ENCODE peak calls at places on chromosomes 13 and 19, in eight cellular contexts. E is mucosa of descending colon, M is heart right ventricle, S is ureter, B is HT-29, D is GM10248, R is left ventricle myocardium superior, J is keratinocyte. O is an unnamed sample.

GRCh38 chr19:5503598-5503997 is 48.4 kb downstream of the ZNRF4 start:
- DNase-seq in E (no peak), M (no peak), S (no peak), B (no peak), D (no peak), R (no peak), J (no peak), O (no peak)

GRCh38 chr13:37597477-37597876 is 1.1 kb downstream of the POSTN start:
- DNase-seq in E (no peak), M (no peak), S (no peak), B (no peak), D (no peak), R (no peak), J (no peak), O (no peak)

GRCh38 chr19:2431318-2432055 is 4.1 kb upstream of the TIMM13 start:
- DNase-seq in E (no peak), M (no peak), S (no peak), B (no peak), D (no peak), R (no peak), J (no peak), O (no peak)

GRCh38 chr13:99959538-99960230 is 11.9 kb downstream of the ZIC5 start:
- DNase-seq in E (no peak), M (no peak), S (no peak), B (no peak), D (no peak), R (no peak), J (no peak), O (no peak)

GRCh38 chr13:38361551-38362262 is 12.1 kb downstream of the UFM1 start:
- DNase-seq in E (no peak), M (no peak), S (no peak), B (no peak), D (no peak), R (no peak), J (no peak), O (no peak)

GRCh38 chr19:31114585-31114984 is 234.7 kb downstream of the TSHZ3 start:
- DNase-seq in E (no peak), M (no peak), S (no peak), B (no peak), D (no peak), R (no peak), J (no peak), O (no peak)

GRCh38 chr19:21532904-21533303 is 27.5 kb downstream of the ZNF429 start:
- DNase-seq in E (no peak), M (no peak), S (no peak), B (no peak), D (no peak), R (no peak), J (no peak), O (no peak)

GRCh38 chr19:16741084-16741483 is 21.4 kb downstream of the NWD1 start:
- DNase-seq in E (no peak), M (no peak), S (no peak), B (no peak), D (no peak), R (no peak), J (no peak), O (no peak)

GRCh38 chr13:44434441-44435141 is 61.0 kb downstream of the SERP2 start:
- DNase-seq in E (peak), M (no peak), S (no peak), B (no peak), D (no peak), R (peak), J (no peak), O (no peak)

GRCh38 chr13:27770809-27771208 is 21.5 kb upstream of the GSX1 start:
- DNase-seq in E (peak), M (no peak), S (no peak), B (peak), D (peak), R (no peak), J (peak), O (no peak)

GRCh38 chr19:33649919-33650305 is 28.2 kb downstream of the CHST8 start:
- DNase-seq in E (no peak), M (no peak), S (no peak), B (no peak), D (no peak), R (no peak), J (no peak), O (no peak)

GRCh38 chr19:5803752-5804515 is 933 bp upstream of the NRTN start:
- DNase-seq in E (peak), M (peak), S (peak), B (peak), D (peak), R (peak), J (no peak), O (peak)

GRCh38 chr19:29485293-29485692 is 40.5 kb upstream of the VSTM2B start:
- DNase-seq in E (no peak), M (no peak), S (peak), B (no peak), D (no peak), R (no peak), J (no peak), O (no peak)

GRCh38 chr19:48501446-48501960 is 10.1 kb downstream of the LMTK3 start:
- DNase-seq in E (peak), M (no peak), S (peak), B (peak), D (peak), R (no peak), J (peak), O (no peak)

GRCh38 chr13:71499235-71499634 is 367.8 kb downstream of the DACH1 start:
- DNase-seq in E (no peak), M (no peak), S (no peak), B (no peak), D (no peak), R (no peak), J (no peak), O (no peak)

GRCh38 chr19:53013621-53014020 is at the start of gene ERVV-1:
- DNase-seq in E (no peak), M (no peak), S (no peak), B (no peak), D (no peak), R (no peak), J (no peak), O (no peak)

GRCh38 chr13:57763689-57764088 is 132.1 kb downstream of the PCDH17 start:
- DNase-seq in E (no peak), M (no peak), S (no peak), B (no peak), D (no peak), R (no peak), J (no peak), O (no peak)

GRCh38 chr19:33214621-33215020 is 11.0 kb downstream of the SLC7A10 start:
- DNase-seq in E (no peak), M (no peak), S (no peak), B (peak), D (no peak), R (peak), J (no peak), O (no peak)

GRCh38 chr19:7385062-7385461 is 36.3 kb downstream of the ARHGEF18 start:
- DNase-seq in E (no peak), M (no peak), S (no peak), B (no peak), D (no peak), R (no peak), J (no peak), O (no peak)

GRCh38 chr19:1859319-1859718 is 4.1 kb downstream of the KLF16 start:
- DNase-seq in E (peak), M (no peak), S (no peak), B (peak), D (no peak), R (no peak), J (no peak), O (no peak)

GRCh38 chr13:114286808-114287207 is 5.4 kb downstream of the UPF3A start:
- DNase-seq in E (no peak), M (no peak), S (no peak), B (no peak), D (no peak), R (no peak), J (no peak), O (no peak)

GRCh38 chr13:43388282-43389034 is 365.1 kb downstream of the DNAJC15 start:
- DNase-seq in E (no peak), M (no peak), S (no peak), B (peak), D (no peak), R (no peak), J (no peak), O (no peak)

GRCh38 chr19:28961772-28962500 is 251.0 kb downstream of the UQCRFS1 start:
- DNase-seq in E (no peak), M (no peak), S (no peak), B (no peak), D (no peak), R (no peak), J (no peak), O (no peak)

GRCh38 chr13:51425410-51426042 is 27.3 kb downstream of the INTS6 start:
- DNase-seq in E (no peak), M (no peak), S (no peak), B (no peak), D (no peak), R (no peak), J (no peak), O (no peak)

GRCh38 chr13:51590966-51591627 is 6.8 kb downstream of the WDFY2 start:
- DNase-seq in E (no peak), M (peak), S (no peak), B (peak), D (no peak), R (no peak), J (no peak), O (no peak)

GRCh38 chr13:31209172-31209818 is 9.5 kb downstream of the B3GLCT start:
- DNase-seq in E (no peak), M (peak), S (no peak), B (no peak), D (no peak), R (peak), J (no peak), O (no peak)

GRCh38 chr19:8161135-8161646 is 11.8 kb upstream of the FBN3 start:
- DNase-seq in E (no peak), M (no peak), S (no peak), B (no peak), D (peak), R (no peak), J (no peak), O (no peak)

GRCh38 chr13:86765462-86765861 is 905.7 kb upstream of the SLITRK5 start:
- DNase-seq in E (no peak), M (no peak), S (no peak), B (no peak), D (no peak), R (no peak), J (no peak), O (no peak)

GRCh38 chr19:5292843-5293606 is 47.6 kb downstream of the PTPRS start:
- DNase-seq in E (peak), M (peak), S (peak), B (no peak), D (peak), R (peak), J (no peak), O (peak)

GRCh38 chr19:54660967-54661366 is 1.8 kb upstream of the LILRB4 start:
- DNase-seq in E (no peak), M (no peak), S (no peak), B (no peak), D (peak), R (no peak), J (no peak), O (no peak)

GRCh38 chr19:1488282-1488601 is 1.9 kb downstream of the PCSK4 start:
- DNase-seq in E (no peak), M (no peak), S (no peak), B (no peak), D (no peak), R (no peak), J (no peak), O (no peak)

GRCh38 chr13:89061821-89062220 is 1390.7 kb downstream of the SLITRK5 start:
- DNase-seq in E (peak), M (no peak), S (no peak), B (peak), D (no peak), R (no peak), J (no peak), O (no peak)

GRCh38 chr13:48155850-48156249 is 60.9 kb upstream of the MED4 start:
- DNase-seq in E (no peak), M (no peak), S (no peak), B (peak), D (no peak), R (no peak), J (peak), O (no peak)

GRCh38 chr13:24392972-24393371 is 83.6 kb downstream of the C1QTNF9 start:
- DNase-seq in E (no peak), M (no peak), S (no peak), B (no peak), D (no peak), R (no peak), J (no peak), O (no peak)

GRCh38 chr13:71087006-71087405 is 780.0 kb downstream of the DACH1 start:
- DNase-seq in E (no peak), M (no peak), S (no peak), B (no peak), D (no peak), R (no peak), J (no peak), O (no peak)